ENCODE peak calls at places on chromosome X, in nine cellular contexts. D is PC-9; Y is naive thymus-derived CD4-positive, alpha-beta T cell; T is A549; Q is mucosa of descending colon; L is PC-3; O is lower lobe of right lung; V is osteoblast; E is spleen. P is an unnamed sample.
A peak's percentile ranks its signal among the peaks of the same experiment; 100 is the strongest.

GRCh38 chrX:38080808-38081207 is 74.5 kb downstream of the SYTL5 start:
- DNase-seq in D (no peak), Y (no peak), T (no peak), Q (no peak), L (peak; percentile 73), O (no peak), V (no peak), E (no peak), P (no peak)

GRCh38 chrX:14095702-14096101 is 66.0 kb upstream of the GEMIN8 start:
- DNase-seq in D (no peak), Y (peak; percentile 5), T (no peak), Q (no peak), L (peak; percentile 78), O (no peak), V (no peak), E (no peak), P (peak; percentile 34)

GRCh38 chrX:153476628-153477027 is 6.3 kb upstream of the HAUS7 start:
- DNase-seq in D (no peak), Y (no peak), T (no peak), Q (no peak), L (no peak), O (no peak), V (peak; percentile 89), E (no peak), P (no peak)

GRCh38 chrX:78769933-78770332 is 22.4 kb downstream of the LPAR4 start:
- DNase-seq in D (no peak), Y (no peak), T (no peak), Q (no peak), L (no peak), O (no peak), V (no peak), E (no peak), P (no peak)

GRCh38 chrX:31832263-31832662 is 760.4 kb upstream of the FTHL17 start:
- DNase-seq in D (no peak), Y (no peak), T (no peak), Q (no peak), L (no peak), O (no peak), V (no peak), E (no peak), P (no peak)

GRCh38 chrX:102154218-102154860 is 1.4 kb downstream of the BEX5 start:
- DNase-seq in D (no peak), Y (peak; percentile 3), T (no peak), Q (no peak), L (no peak), O (no peak), V (no peak), E (no peak), P (no peak)

GRCh38 chrX:154775611-154776349 is 13.1 kb downstream of the DKC1 start:
- DNase-seq in D (no peak), Y (no peak), T (no peak), Q (no peak), L (peak; percentile 13), O (no peak), V (peak; percentile 89), E (no peak), P (no peak)

GRCh38 chrX:25534096-25534495 is 518.3 kb upstream of the ARX start:
- DNase-seq in D (no peak), Y (no peak), T (no peak), Q (no peak), L (no peak), O (no peak), V (no peak), E (no peak), P (no peak)

GRCh38 chrX:87788976-87789375 is 271.4 kb downstream of the KLHL4 start:
- DNase-seq in D (no peak), Y (no peak), T (no peak), Q (no peak), L (no peak), O (no peak), V (no peak), E (no peak), P (no peak)

GRCh38 chrX:138709886-138710285 is 1.6 kb downstream of the FGF13 start:
- DNase-seq in D (no peak), Y (no peak), T (no peak), Q (no peak), L (no peak), O (no peak), V (peak; percentile 47), E (no peak), P (no peak)

GRCh38 chrX:131633285-131633917 is 89.5 kb downstream of the OR13H1 start:
- DNase-seq in D (no peak), Y (peak; percentile 19), T (peak; percentile 21), Q (no peak), L (peak; percentile 68), O (no peak), V (peak; percentile 72), E (no peak), P (peak; percentile 6)

GRCh38 chrX:99901091-99901490 is 509.0 kb downstream of the PCDH19 start:
- DNase-seq in D (no peak), Y (no peak), T (no peak), Q (no peak), L (no peak), O (no peak), V (no peak), E (no peak), P (no peak)

GRCh38 chrX:80876877-80877276 is 67.2 kb upstream of the BRWD3 start:
- DNase-seq in D (no peak), Y (no peak), T (peak; percentile 5), Q (no peak), L (peak; percentile 56), O (no peak), V (peak; percentile 39), E (no peak), P (no peak)

GRCh38 chrX:110244951-110245480 is 72.9 kb downstream of the AMMECR1 start:
- DNase-seq in D (no peak), Y (no peak), T (no peak), Q (no peak), L (no peak), O (no peak), V (no peak), E (no peak), P (no peak)

GRCh38 chrX:149504226-149504914 is 736 bp downstream of the IDS start:
- DNase-seq in D (peak; percentile 63), Y (peak; percentile 50), T (peak; percentile 36), Q (peak; percentile 63), L (peak; percentile 30), O (peak; percentile 50), V (no peak), E (peak; percentile 88), P (no peak)

GRCh38 chrX:41734530-41734929 is 10.5 kb downstream of the GPR82 start:
- DNase-seq in D (no peak), Y (no peak), T (peak; percentile 15), Q (no peak), L (peak; percentile 46), O (no peak), V (peak; percentile 58), E (no peak), P (no peak)

GRCh38 chrX:44017726-44018125 is 44.5 kb upstream of the NDP start:
- DNase-seq in D (no peak), Y (no peak), T (no peak), Q (no peak), L (no peak), O (no peak), V (no peak), E (no peak), P (no peak)

GRCh38 chrX:24629701-24630100 is 17.4 kb downstream of the PCYT1B start:
- DNase-seq in D (no peak), Y (no peak), T (no peak), Q (no peak), L (no peak), O (no peak), V (no peak), E (no peak), P (no peak)

GRCh38 chrX:153638436-153639176 is 8.4 kb upstream of the DUSP9 start:
- DNase-seq in D (no peak), Y (no peak), T (no peak), Q (no peak), L (no peak), O (no peak), V (peak; percentile 84), E (no peak), P (no peak)

GRCh38 chrX:11968470-11968869 is 169.8 kb upstream of the FRMPD4 start:
- DNase-seq in D (peak; percentile 93), Y (no peak), T (no peak), Q (no peak), L (peak; percentile 81), O (no peak), V (no peak), E (no peak), P (no peak)

GRCh38 chrX:13152511-13152868 is 108.1 kb upstream of the FAM9C start:
- DNase-seq in D (no peak), Y (no peak), T (no peak), Q (no peak), L (no peak), O (no peak), V (no peak), E (no peak), P (no peak)

GRCh38 chrX:107686792-107687191 is 58.5 kb downstream of the PRPS1 start:
- DNase-seq in D (peak; percentile 41), Y (no peak), T (no peak), Q (no peak), L (no peak), O (no peak), V (no peak), E (no peak), P (no peak)

GRCh38 chrX:872090-872489 is 241.5 kb downstream of the SHOX start:
- DNase-seq in D (no peak), Y (no peak), T (no peak), Q (no peak), L (no peak), O (no peak), V (no peak), E (no peak), P (no peak)

GRCh38 chrX:28584025-28584424 is 3.2 kb upstream of the IL1RAPL1 start:
- DNase-seq in D (no peak), Y (no peak), T (no peak), Q (no peak), L (no peak), O (no peak), V (no peak), E (no peak), P (no peak)
- H3K4me3 ChIP-seq in D (no peak overlapping the region), Y (no peak overlapping the region), T (no peak overlapping the region), Q (no peak overlapping the region), L (no peak overlapping the region), O (no peak overlapping the region), V (no peak overlapping the region), E (no peak overlapping the region), P (no peak overlapping the region)

GRCh38 chrX:117094149-117094548 is 631.4 kb upstream of the CT83 start:
- DNase-seq in D (no peak), Y (no peak), T (no peak), Q (no peak), L (no peak), O (no peak), V (no peak), E (no peak), P (no peak)
- H3K9me3 ChIP-seq in D (peaks cover 31% of the 10 kb centered on the region), Y (no peaks in the 10 kb centered on the region), T (peaks cover 32% of the 10 kb centered on the region), Q (peaks cover 10% of the 10 kb centered on the region), L (no peaks in the 10 kb centered on the region), O (no peaks in the 10 kb centered on the region), V (peaks cover 2% of the 10 kb centered on the region), E (peaks cover 21% of the 10 kb centered on the region), P (peaks cover 3% of the 10 kb centered on the region)

GRCh38 chrX:146396409-146396808 is 413.2 kb upstream of the CXorf51B start:
- DNase-seq in D (no peak), Y (no peak), T (no peak), Q (no peak), L (no peak), O (no peak), V (peak; percentile 14), E (no peak), P (no peak)
- H3K4me1 ChIP-seq in D (no peaks in the 10 kb centered on the region), Y (no peaks in the 10 kb centered on the region), T (no peaks in the 10 kb centered on the region), Q (no peaks in the 10 kb centered on the region), L (no peaks in the 10 kb centered on the region), O (no peaks in the 10 kb centered on the region), V (no peaks in the 10 kb centered on the region), E (no peaks in the 10 kb centered on the region), P (no peaks in the 10 kb centered on the region)

GRCh38 chrX:49271341-49271740 is 1.7 kb downstream of the PPP1R3F start:
- DNase-seq in D (no peak), Y (no peak), T (no peak), Q (no peak), L (peak; percentile 46), O (no peak), V (peak; percentile 25), E (peak; percentile 41), P (no peak)
- H3K4me3 ChIP-seq in D (no peak overlapping the region), Y (peak overlapping the region; percentile 53), T (peak overlapping the region; percentile 91), Q (no peak overlapping the region), L (peak overlapping the region; percentile 70), O (no peak overlapping the region), V (no peak overlapping the region), E (no peak overlapping the region), P (no peak overlapping the region)